ENCODE peak calls at places on chromosomes 4 and X, in four cellular contexts. T is IMR-90, C is esophagus squamous epithelium, J is transverse colon. V is an unnamed sample.

GRCh38 chr4:147862043-147862692 is 130.3 kb downstream of the ARHGAP10 start:
- DNase-seq in T (no peak), C (no peak), J (no peak), V (no peak)

GRCh38 chrX:54561622-54562021 is 31.6 kb downstream of the GNL3L start:
- DNase-seq in T (no peak), C (no peak), J (no peak), V (no peak)

GRCh38 chr4:766559-767283 is 59.2 kb downstream of the CPLX1 start:
- DNase-seq in T (no peak), C (no peak), J (no peak), V (no peak)

GRCh38 chrX:77788050-77788449 is 2.0 kb upstream of the ATRX start:
- DNase-seq in T (peak), C (no peak), J (no peak), V (peak)

GRCh38 chr4:138037716-138038115 is 204.4 kb downstream of the SLC7A11 start:
- DNase-seq in T (peak), C (no peak), J (no peak), V (peak)

GRCh38 chrX:104435249-104435648 is 130.8 kb upstream of the IL1RAPL2 start:
- DNase-seq in T (no peak), C (no peak), J (no peak), V (no peak)

GRCh38 chrX:119468930-119469635 is 839 bp downstream of the SLC25A5 start:
- DNase-seq in T (peak), C (peak), J (peak), V (peak)

GRCh38 chr4:139633661-139634060 is 32.0 kb upstream of the MGST2 start:
- DNase-seq in T (peak), C (no peak), J (peak), V (peak)

GRCh38 chrX:130086414-130087207 is 23.7 kb downstream of the ELF4 start:
- DNase-seq in T (no peak), C (peak), J (peak), V (no peak)

GRCh38 chrX:13373807-13374187 is 53.9 kb upstream of the ATXN3L start:
- DNase-seq in T (peak), C (no peak), J (no peak), V (peak)

GRCh38 chrX:8034058-8034457 is 106.8 kb upstream of the PNPLA4 start:
- DNase-seq in T (no peak), C (no peak), J (no peak), V (no peak)

GRCh38 chr4:147138171-147138570 is 192.5 kb upstream of the TTC29 start:
- DNase-seq in T (peak), C (no peak), J (no peak), V (peak)

GRCh38 chr4:138049350-138049749 is 192.8 kb downstream of the SLC7A11 start:
- DNase-seq in T (no peak), C (no peak), J (no peak), V (no peak)

GRCh38 chr4:170109586-170110289 is 20.0 kb upstream of the AADAT start:
- DNase-seq in T (no peak), C (no peak), J (no peak), V (peak)

GRCh38 chr4:11507920-11508319 is 79.2 kb upstream of the HS3ST1 start:
- DNase-seq in T (no peak), C (no peak), J (no peak), V (no peak)

GRCh38 chr4:141711211-141711610 is 74.8 kb downstream of the IL15 start:
- DNase-seq in T (peak), C (no peak), J (no peak), V (peak)

GRCh38 chrX:104565791-104566687 is at the start of gene IL1RAPL2:
- DNase-seq in T (no peak), C (no peak), J (peak), V (peak)

GRCh38 chrX:30488092-30488491 is 89.5 kb downstream of the TASL start:
- DNase-seq in T (peak), C (no peak), J (no peak), V (peak)

GRCh38 chr4:183416878-183417277 is 27.6 kb upstream of the CDKN2AIP start:
- DNase-seq in T (no peak), C (no peak), J (no peak), V (no peak)

GRCh38 chrX:727738-728621 is 97.4 kb downstream of the SHOX start:
- DNase-seq in T (no peak), C (no peak), J (no peak), V (no peak)

GRCh38 chr4:18075823-18076433 is 54.4 kb upstream of the LCORL start:
- DNase-seq in T (peak), C (no peak), J (peak), V (peak)

GRCh38 chr4:104465201-104465600 is 29.5 kb downstream of the CXXC4 start:
- DNase-seq in T (no peak), C (no peak), J (no peak), V (peak)

GRCh38 chr4:114941522-114941921 is 171.9 kb downstream of the NDST4 start:
- DNase-seq in T (no peak), C (no peak), J (no peak), V (no peak)

GRCh38 chr4:147157860-147158701 is 212.4 kb upstream of the TTC29 start:
- DNase-seq in T (peak), C (no peak), J (peak), V (peak)

GRCh38 chr4:150363721-150364688 is 217.9 kb upstream of the MAB21L2 start:
- DNase-seq in T (no peak), C (no peak), J (no peak), V (no peak)

GRCh38 chr4:153618831-153619230 is 65.2 kb upstream of the TLR2 start:
- DNase-seq in T (peak), C (no peak), J (no peak), V (no peak)

GRCh38 chr4:101163936-101164335 is 183.4 kb downstream of the PPP3CA start:
- DNase-seq in T (peak), C (no peak), J (no peak), V (no peak)

DNA sequence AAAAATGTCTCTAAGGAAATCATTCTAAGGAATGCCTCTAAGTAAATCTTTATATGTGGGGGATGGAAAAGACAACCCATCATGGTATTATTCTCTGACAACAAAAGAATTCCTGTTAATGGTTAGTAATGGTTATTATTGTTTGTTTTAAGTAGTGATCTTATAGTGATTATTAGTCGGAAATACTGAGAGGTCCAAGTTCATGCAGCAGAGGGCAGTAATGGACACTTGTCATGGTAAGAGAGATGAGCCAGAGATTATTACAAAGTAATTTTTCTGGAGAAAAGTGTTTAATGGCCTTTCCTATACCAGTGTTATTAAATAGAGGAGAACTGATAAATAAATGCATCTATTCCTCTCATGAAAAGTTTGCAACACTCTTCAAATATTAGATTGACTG is 8.1 kb upstream of the DKK2 start:
- DNase-seq in T (no peak), C (no peak), J (no peak), V (peak)
- TF ChIP-seq CTCF in T (peak), C (no peak), J (no peak), V (peak)

GRCh38 chrX:107675823-107676555 is 47.7 kb downstream of the PRPS1 start:
- DNase-seq in T (peak), C (no peak), J (no peak), V (peak)

GRCh38 chrX:107677909-107678308 is 49.6 kb downstream of the PRPS1 start:
- DNase-seq in T (no peak), C (no peak), J (no peak), V (no peak)

GRCh38 chrX:107677501-107677901 is 49.2 kb downstream of the PRPS1 start:
- DNase-seq in T (no peak), C (no peak), J (no peak), V (peak)

GRCh38 chrX:107675365-107675654 is 47.0 kb downstream of the PRPS1 start:
- DNase-seq in T (no peak), C (no peak), J (no peak), V (no peak)

GRCh38 chrX:107676559-107677378 is 48.5 kb downstream of the PRPS1 start:
- DNase-seq in T (peak), C (peak), J (peak), V (peak)
- H3K4me3 ChIP-seq in T (peak), C (peak), J (peak), V (peak)

GRCh38 chrX:154332561-154332960 is 37.0 kb downstream of the TKTL1 start:
- DNase-seq in T (no peak), C (no peak), J (no peak), V (no peak)

GRCh38 chrX:154328646-154329045 is 33.1 kb downstream of the TKTL1 start:
- DNase-seq in T (no peak), C (no peak), J (no peak), V (no peak)

GRCh38 chrX:154327026-154327820 is 31.6 kb downstream of the TKTL1 start:
- DNase-seq in T (no peak), C (no peak), J (peak), V (peak)

GRCh38 chrX:154325541-154325940 is 29.9 kb downstream of the TKTL1 start:
- DNase-seq in T (peak), C (no peak), J (no peak), V (peak)

GRCh38 chrX:154329284-154329683 is 33.7 kb downstream of the TKTL1 start:
- DNase-seq in T (no peak), C (no peak), J (no peak), V (peak)
- TF ChIP-seq CTCF in T (no peak), C (no peak), J (no peak), V (no peak)

DNA sequence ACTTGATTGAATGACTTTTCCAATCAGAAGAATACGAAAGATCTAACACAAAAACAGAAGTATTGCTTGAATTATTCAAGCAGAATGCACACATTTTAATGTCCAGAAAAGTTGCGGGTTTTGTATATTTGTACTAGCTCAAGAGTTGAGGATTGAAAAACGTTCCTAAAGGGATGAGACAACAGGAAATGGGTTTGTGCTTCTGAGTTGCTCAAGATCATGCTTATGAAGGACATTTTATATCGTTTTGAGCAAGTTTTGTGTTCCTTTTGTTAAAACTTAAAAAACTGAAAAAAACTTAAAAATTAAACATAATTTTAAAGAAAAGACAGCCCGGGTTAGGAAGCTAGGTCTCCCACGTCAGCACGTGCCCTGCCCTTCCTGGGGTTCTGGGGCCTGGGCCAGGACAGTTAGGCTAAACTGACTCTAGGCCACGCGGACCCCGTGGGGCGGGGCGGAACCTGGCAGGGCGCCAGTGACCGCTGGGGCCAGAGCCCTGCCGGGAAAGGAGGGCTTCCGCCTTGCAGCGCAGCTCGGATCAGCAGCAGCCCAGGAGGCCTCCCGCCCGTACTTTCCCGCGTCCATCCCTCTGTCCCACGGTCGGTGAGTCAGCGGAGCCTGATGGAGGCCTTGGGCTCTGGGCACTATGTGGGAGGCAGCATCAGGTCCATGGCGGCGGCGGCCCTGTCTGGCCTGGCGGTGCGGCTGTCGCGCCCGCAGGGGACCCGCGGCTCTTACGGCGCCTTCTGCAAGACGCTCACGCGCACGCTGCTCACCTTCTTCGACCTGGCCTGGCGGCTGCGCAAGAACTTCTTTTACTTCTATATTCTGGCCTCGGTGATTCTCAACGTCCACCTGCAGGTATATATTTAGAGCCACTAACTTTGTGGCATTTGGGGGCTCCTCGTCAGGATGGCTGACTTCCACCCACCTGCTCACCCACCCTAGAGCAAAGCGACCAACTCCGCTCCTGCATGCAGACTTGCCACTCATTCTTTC is at the start of gene SMIM10:
- DNase-seq in T (peak), C (no peak), J (peak), V (peak)
- H3K4me3 ChIP-seq in T (peak), C (peak), J (peak), V (peak)